ENCODE peak calls at places on chromosome 5, in four cellular contexts. N, Y, O and Z are unnamed samples.

GRCh38 chr5:107557051-107557658 is 113.6 kb downstream of the EFNA5 start:
- DNase-seq in N (no peak), Y (no peak), O (no peak), Z (no peak)

GRCh38 chr5:103254921-103255320 is 3.6 kb upstream of the MACIR start:
- DNase-seq in N (no peak), Y (no peak), O (no peak), Z (no peak)

GRCh38 chr5:139745800-139746690 is 49.6 kb upstream of the PSD2 start:
- DNase-seq in N (peak; percentile 65), Y (peak; percentile 81), O (no peak), Z (peak; percentile 44)

GRCh38 chr5:72244862-72245371 is 75.1 kb downstream of the MRPS27 start:
- DNase-seq in N (no peak), Y (no peak), O (no peak), Z (no peak)

GRCh38 chr5:2738156-2738699 is 13.2 kb downstream of the IRX2 start:
- DNase-seq in N (no peak), Y (no peak), O (no peak), Z (no peak)

GRCh38 chr5:81044868-81045267 is 84.7 kb downstream of the RASGRF2 start:
- DNase-seq in N (no peak), Y (no peak), O (no peak), Z (no peak)

GRCh38 chr5:167244583-167244982 is 1046.9 kb upstream of the WWC1 start:
- DNase-seq in N (no peak), Y (no peak), O (no peak), Z (no peak)

GRCh38 chr5:139664727-139665351 is 16.7 kb downstream of the CXXC5 start:
- DNase-seq in N (no peak), Y (no peak), O (no peak), Z (no peak)

GRCh38 chr5:149362541-149362940 is 4.7 kb downstream of the PCYOX1L start:
- DNase-seq in N (no peak), Y (no peak), O (no peak), Z (no peak)

GRCh38 chr5:102865510-102866314 is 110.6 kb downstream of the PAM start:
- DNase-seq in N (peak; percentile 63), Y (peak; percentile 80), O (peak; percentile 39), Z (peak; percentile 35)